ENCODE peak calls at places on chromosomes 7 and 10, in seven cellular contexts. T, I, N, J, V, Z and W are unnamed samples.

GRCh38 chr10:104966563-104967280 is 325.6 kb downstream of the SORCS3 start:
- DNase-seq in T (no peak), I (no peak), N (no peak), J (no peak), V (no peak), Z (no peak), W (no peak)

GRCh38 chr7:5549096-5549896 is 125.7 kb upstream of the TNRC18 start:
- DNase-seq in T (peak), I (peak), N (no peak), J (no peak), V (no peak), Z (peak), W (peak)

GRCh38 chr10:48444266-48444665 is 137.8 kb downstream of the MAPK8 start:
- DNase-seq in T (peak), I (no peak), N (no peak), J (no peak), V (peak), Z (no peak), W (peak)

GRCh38 chr7:22008011-22008410 is 62.3 kb upstream of the CDCA7L start:
- DNase-seq in T (no peak), I (no peak), N (no peak), J (no peak), V (no peak), Z (no peak), W (no peak)

GRCh38 chr10:90588222-90588621 is 269.6 kb downstream of the HTR7 start:
- DNase-seq in T (no peak), I (no peak), N (no peak), J (no peak), V (no peak), Z (no peak), W (no peak)

GRCh38 chr7:142337406-142338001 is 79.6 kb upstream of the PRSS58 start:
- DNase-seq in T (no peak), I (no peak), N (no peak), J (no peak), V (no peak), Z (no peak), W (no peak)

GRCh38 chr10:124494050-124494807 is 32.6 kb downstream of the LHPP start:
- DNase-seq in T (no peak), I (no peak), N (no peak), J (no peak), V (no peak), Z (no peak), W (no peak)

GRCh38 chr10:29957887-29958330 is 101.5 kb downstream of the JCAD start:
- DNase-seq in T (no peak), I (no peak), N (no peak), J (no peak), V (no peak), Z (no peak), W (no peak)

GRCh38 chr10:75765705-75766104 is 334.3 kb downstream of the LRMDA start:
- DNase-seq in T (no peak), I (no peak), N (no peak), J (no peak), V (no peak), Z (no peak), W (no peak)

GRCh38 chr7:107463139-107464078 is 6.4 kb upstream of the GPR22 start:
- DNase-seq in T (peak), I (peak), N (peak), J (peak), V (peak), Z (peak), W (peak)

GRCh38 chr7:133081119-133081604 is 728 bp downstream of the CHCHD3 start:
- DNase-seq in T (no peak), I (peak), N (no peak), J (no peak), V (peak), Z (peak), W (no peak)

GRCh38 chr10:87935290-87936141 is 72.1 kb downstream of the PTEN start:
- DNase-seq in T (no peak), I (no peak), N (no peak), J (no peak), V (no peak), Z (no peak), W (peak)

GRCh38 chr10:32877915-32878314 is 80.1 kb downstream of the ITGB1 start:
- DNase-seq in T (no peak), I (no peak), N (no peak), J (no peak), V (no peak), Z (no peak), W (no peak)

GRCh38 chr10:13939391-13939790 is 352.6 kb downstream of the PRPF18 start:
- DNase-seq in T (no peak), I (no peak), N (no peak), J (no peak), V (no peak), Z (no peak), W (peak)

GRCh38 chr10:12279281-12279680 is 70.1 kb upstream of the CAMK1D start:
- DNase-seq in T (no peak), I (no peak), N (no peak), J (no peak), V (no peak), Z (no peak), W (peak)

GRCh38 chr10:521844-522243 is 167.6 kb downstream of the DIP2C start:
- DNase-seq in T (no peak), I (no peak), N (no peak), J (no peak), V (no peak), Z (no peak), W (no peak)

GRCh38 chr10:1121311-1121970 is 65.3 kb downstream of the WDR37 start:
- DNase-seq in T (no peak), I (no peak), N (no peak), J (no peak), V (no peak), Z (no peak), W (no peak)

GRCh38 chr10:12644380-12645144 is 295.2 kb downstream of the CAMK1D start:
- DNase-seq in T (no peak), I (no peak), N (no peak), J (no peak), V (no peak), Z (no peak), W (no peak)

GRCh38 chr10:127046975-127047877 is 142.0 kb downstream of the DOCK1 start:
- DNase-seq in T (no peak), I (no peak), N (no peak), J (no peak), V (no peak), Z (no peak), W (peak)

DNA sequence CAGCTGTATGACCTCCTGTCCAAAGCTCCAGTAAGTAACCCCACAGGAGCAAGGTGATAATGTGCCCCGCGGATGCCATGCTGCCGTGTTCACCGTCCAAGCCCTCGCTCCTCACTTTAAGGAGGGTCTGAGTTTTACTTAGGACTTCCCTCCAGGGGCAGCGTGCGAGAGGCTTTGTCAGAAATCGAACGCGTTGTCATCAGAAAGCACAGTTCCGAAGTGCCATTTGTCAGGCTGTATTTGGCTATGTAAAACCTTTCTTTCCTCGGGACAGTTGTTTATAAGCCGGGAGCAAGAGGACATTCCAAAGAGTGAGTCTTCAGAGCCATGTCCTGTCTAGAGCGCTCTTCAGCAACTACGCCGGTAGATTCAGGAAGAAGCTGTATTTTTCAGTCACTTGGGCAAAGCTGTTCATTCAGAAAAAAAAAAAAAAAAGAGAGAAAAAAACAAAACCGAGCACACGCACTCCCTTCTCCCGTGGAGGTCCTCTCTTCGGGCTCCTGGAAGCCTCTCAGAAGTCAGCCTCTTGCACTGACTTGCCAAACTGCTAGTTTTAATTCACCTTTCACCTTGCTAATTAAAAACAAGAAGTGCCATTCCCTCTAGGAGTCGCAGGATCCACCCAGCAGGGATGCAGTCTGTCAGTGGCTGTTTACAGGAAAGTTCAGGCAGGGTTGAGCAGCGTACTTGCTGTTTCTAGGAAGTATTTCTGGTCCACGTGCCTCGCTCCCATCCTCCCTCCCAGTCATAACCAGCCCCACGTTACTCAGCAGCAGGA is at the start of gene SEMA3E:
- DNase-seq in T (peak), I (peak), N (no peak), J (no peak), V (no peak), Z (no peak), W (peak)
- TF ChIP-seq CTCF in T (no peak), I (no peak), N (no peak), J (no peak), V (no peak), Z (no peak), W (no peak)

GRCh38 chr7:519429-519973 is at the start of gene PDGFA:
- DNase-seq in T (no peak), I (no peak), N (no peak), J (no peak), V (no peak), Z (peak), W (peak)

GRCh38 chr7:516606-517456 is 2.8 kb downstream of the PDGFA start:
- DNase-seq in T (no peak), I (peak), N (no peak), J (no peak), V (peak), Z (peak), W (peak)

GRCh38 chr7:516216-516605 is 3.4 kb downstream of the PDGFA start:
- DNase-seq in T (no peak), I (no peak), N (no peak), J (no peak), V (no peak), Z (no peak), W (no peak)

GRCh38 chr7:518630-519428 is 817 bp downstream of the PDGFA start:
- DNase-seq in T (no peak), I (peak), N (no peak), J (no peak), V (no peak), Z (peak), W (peak)

GRCh38 chr7:517848-518629 is 1.6 kb downstream of the PDGFA start:
- DNase-seq in T (no peak), I (peak), N (no peak), J (no peak), V (no peak), Z (peak), W (peak)
- TF ChIP-seq CEBPB in T (no peak), I (no peak), N (no peak), J (no peak), V (no peak), Z (no peak), W (no peak)

DNA sequence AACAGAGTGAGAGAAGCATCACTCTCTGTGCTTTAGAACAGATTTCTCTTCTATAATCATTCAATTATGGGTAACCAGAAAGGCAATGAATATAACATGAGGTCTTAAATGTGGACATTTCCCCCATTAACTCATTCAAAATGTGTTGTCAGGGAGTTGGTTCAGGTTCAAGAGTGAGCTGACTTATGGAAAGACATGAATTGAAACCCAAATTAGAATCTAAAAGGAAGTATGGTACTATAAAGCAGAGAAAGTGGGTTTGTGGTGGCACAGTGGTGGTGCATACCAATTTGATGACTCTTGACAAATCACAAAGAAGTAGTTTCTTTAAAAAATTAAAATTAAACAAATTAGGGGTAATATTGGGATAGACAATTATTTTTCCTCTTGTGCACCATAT is 114.6 kb upstream of the MEOX2 start:
- DNase-seq in T (no peak), I (no peak), N (no peak), J (no peak), V (no peak), Z (no peak), W (no peak)
- TF ChIP-seq CTCF in T (no peak), I (no peak), N (no peak), J (no peak), V (no peak), Z (no peak), W (no peak)

GRCh38 chr10:132942101-132942739 is at the start of gene CFAP46:
- DNase-seq in T (peak), I (peak), N (no peak), J (no peak), V (no peak), Z (no peak), W (peak)
- TF ChIP-seq CEBPB in T (no peak), I (no peak), N (no peak), J (no peak), V (no peak), Z (no peak), W (no peak)

GRCh38 chr7:103887853-103888602 is 101.4 kb downstream of the RELN start:
- DNase-seq in T (no peak), I (no peak), N (no peak), J (no peak), V (peak), Z (peak), W (peak)
- TF ChIP-seq CTCF in T (no peak), I (no peak), N (no peak), J (no peak), V (no peak), Z (peak), W (peak)

GRCh38 chr10:128711776-128712175 is 585.6 kb upstream of the MKI67 start:
- DNase-seq in T (no peak), I (no peak), N (no peak), J (no peak), V (no peak), Z (no peak), W (no peak)
- TF ChIP-seq CEBPB in T (no peak), I (no peak), N (no peak), J (no peak), V (no peak), Z (no peak), W (no peak)

GRCh38 chr10:97069576-97070362 is 116.0 kb downstream of the SLIT1 start:
- DNase-seq in T (peak), I (peak), N (no peak), J (no peak), V (no peak), Z (peak), W (no peak)

GRCh38 chr10:97069026-97069425 is 116.7 kb downstream of the SLIT1 start:
- DNase-seq in T (no peak), I (no peak), N (no peak), J (no peak), V (no peak), Z (no peak), W (no peak)

GRCh38 chr10:97065686-97066679 is 119.8 kb downstream of the SLIT1 start:
- DNase-seq in T (no peak), I (no peak), N (no peak), J (no peak), V (no peak), Z (no peak), W (no peak)

GRCh38 chr10:97066877-97067555 is 118.7 kb downstream of the SLIT1 start:
- DNase-seq in T (no peak), I (no peak), N (no peak), J (no peak), V (no peak), Z (no peak), W (no peak)

DNA sequence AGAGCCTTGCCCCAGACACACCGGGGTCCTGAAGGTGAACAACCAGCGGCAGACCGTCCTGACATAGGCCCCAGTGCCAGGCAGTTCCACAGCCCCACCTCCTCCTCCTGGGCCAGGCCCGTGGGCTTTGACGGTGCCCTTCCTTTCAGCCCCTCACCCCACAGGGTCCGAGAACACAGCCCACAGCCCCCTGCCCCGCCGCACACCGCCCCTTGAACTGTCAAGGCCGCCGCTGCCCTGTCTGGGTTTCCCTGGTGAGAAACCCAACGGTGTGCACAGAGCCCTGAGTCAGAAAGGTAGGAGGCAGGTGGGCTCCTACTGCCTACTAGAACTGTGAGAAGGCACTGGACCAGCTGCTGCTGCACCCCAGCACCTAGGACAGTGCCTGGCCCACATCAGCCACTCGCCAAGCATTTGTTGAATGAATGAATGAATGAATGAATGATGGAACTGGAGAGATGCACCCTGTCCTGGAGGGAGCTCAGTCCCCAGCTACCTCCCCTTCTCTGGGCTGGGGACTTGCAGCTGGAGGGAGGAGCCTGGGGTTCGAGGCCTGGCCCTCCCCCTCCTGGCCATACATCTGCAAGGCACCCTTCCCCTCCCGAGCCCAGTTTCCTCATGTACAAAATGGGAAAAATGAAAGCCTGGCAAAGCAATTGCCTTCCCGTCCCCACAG is 117.9 kb downstream of the SLIT1 start:
- DNase-seq in T (no peak), I (no peak), N (no peak), J (no peak), V (no peak), Z (peak), W (no peak)
- TF ChIP-seq CTCF in T (no peak), I (no peak), N (peak), J (no peak), V (peak), Z (no peak), W (no peak)

GRCh38 chr7:114889646-114890285 is 32.1 kb upstream of the MDFIC start:
- DNase-seq in T (peak), I (peak), N (no peak), J (no peak), V (peak), Z (no peak), W (peak)

GRCh38 chr7:114886241-114886640 is 35.7 kb upstream of the MDFIC start:
- DNase-seq in T (no peak), I (no peak), N (no peak), J (no peak), V (no peak), Z (no peak), W (no peak)

DNA sequence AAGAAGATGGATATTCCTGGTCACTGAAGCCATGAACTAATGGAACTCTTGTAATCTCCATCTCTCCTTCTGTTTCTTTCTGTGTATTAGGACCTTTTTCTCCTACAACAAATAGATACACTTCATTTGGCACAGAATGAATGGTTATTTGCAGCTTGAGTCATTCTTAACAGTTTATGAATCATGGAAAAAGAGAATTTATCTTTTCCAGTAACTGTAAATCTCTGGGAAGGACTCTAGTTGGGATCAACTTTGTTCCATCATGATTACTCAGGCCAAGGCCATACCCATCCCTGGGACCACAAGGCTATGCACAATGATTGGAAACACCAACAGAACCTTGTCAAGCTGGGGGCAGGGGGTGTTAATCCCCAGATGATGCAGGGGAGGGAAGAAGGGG is 36.1 kb upstream of the MDFIC start:
- DNase-seq in T (no peak), I (no peak), N (no peak), J (no peak), V (no peak), Z (no peak), W (peak)
- TF ChIP-seq CEBPB in T (no peak), I (no peak), N (no peak), J (no peak), V (no peak), Z (no peak), W (no peak)